ENCODE peak calls at places on chromosomes 2 and 18, in four cellular contexts. L, W, F and E are unnamed samples.

GRCh38 chr2:204251977-204252376 is 293.3 kb upstream of the PARD3B start:
- DNase-seq in L (no peak), W (no peak), F (no peak), E (no peak)

GRCh38 chr2:100427627-100428258 is 10.3 kb upstream of the CHST10 start:
- DNase-seq in L (peak; percentile 24), W (no peak), F (peak; percentile 47), E (no peak)

GRCh38 chr2:207240649-207241048 is 74.9 kb upstream of the KLF7 start:
- DNase-seq in L (no peak), W (no peak), F (no peak), E (no peak)

GRCh38 chr2:161370981-161371380 is 45.1 kb upstream of the TBR1 start:
- DNase-seq in L (no peak), W (no peak), F (no peak), E (no peak)

GRCh38 chr2:45441571-45441970 is 169.5 kb downstream of the SRBD1 start:
- DNase-seq in L (no peak), W (no peak), F (no peak), E (no peak)

GRCh38 chr18:9906407-9906955 is 7.3 kb upstream of the VAPA start:
- DNase-seq in L (no peak), W (no peak), F (no peak), E (no peak)

GRCh38 chr18:68494802-68495560 is 219.9 kb downstream of the TMX3 start:
- DNase-seq in L (no peak), W (no peak), F (no peak), E (no peak)

GRCh38 chr2:235605999-235606715 is 112.3 kb downstream of the AGAP1 start:
- DNase-seq in L (no peak), W (no peak), F (no peak), E (no peak)

GRCh38 chr2:62267687-62268086 is 71.8 kb downstream of the B3GNT2 start:
- DNase-seq in L (no peak), W (no peak), F (no peak), E (no peak)

GRCh38 chr2:178280261-178280852 is 86.0 kb downstream of the OSBPL6 start:
- DNase-seq in L (peak; percentile 53), W (peak; percentile 30), F (peak; percentile 69), E (no peak)

DNA sequence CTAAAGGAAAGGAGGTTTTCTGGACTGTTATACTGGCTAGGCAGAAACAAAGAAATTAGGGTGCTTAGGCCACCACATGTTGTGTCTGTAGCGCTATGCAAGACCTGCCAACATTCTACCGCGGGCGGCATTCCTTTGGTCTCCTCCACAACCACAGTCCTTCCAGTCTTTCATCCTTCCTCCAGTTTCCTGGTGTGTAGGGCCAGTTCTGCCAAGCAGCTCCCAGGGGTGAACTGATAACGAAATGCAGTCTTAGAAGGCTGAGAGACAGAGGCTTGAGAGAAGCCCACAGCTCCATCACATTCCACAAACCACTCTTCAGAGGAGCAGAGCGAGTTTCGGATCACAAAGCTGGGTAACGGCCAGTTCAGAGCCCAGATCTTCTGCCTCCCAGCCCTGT is 19.5 kb upstream of the CXXC1 start:
- DNase-seq in L (no peak), W (no peak), F (no peak), E (no peak)
- TF ChIP-seq CHD4 in L (no peak), W (no peak), F (no peak), E (no peak)

DNA sequence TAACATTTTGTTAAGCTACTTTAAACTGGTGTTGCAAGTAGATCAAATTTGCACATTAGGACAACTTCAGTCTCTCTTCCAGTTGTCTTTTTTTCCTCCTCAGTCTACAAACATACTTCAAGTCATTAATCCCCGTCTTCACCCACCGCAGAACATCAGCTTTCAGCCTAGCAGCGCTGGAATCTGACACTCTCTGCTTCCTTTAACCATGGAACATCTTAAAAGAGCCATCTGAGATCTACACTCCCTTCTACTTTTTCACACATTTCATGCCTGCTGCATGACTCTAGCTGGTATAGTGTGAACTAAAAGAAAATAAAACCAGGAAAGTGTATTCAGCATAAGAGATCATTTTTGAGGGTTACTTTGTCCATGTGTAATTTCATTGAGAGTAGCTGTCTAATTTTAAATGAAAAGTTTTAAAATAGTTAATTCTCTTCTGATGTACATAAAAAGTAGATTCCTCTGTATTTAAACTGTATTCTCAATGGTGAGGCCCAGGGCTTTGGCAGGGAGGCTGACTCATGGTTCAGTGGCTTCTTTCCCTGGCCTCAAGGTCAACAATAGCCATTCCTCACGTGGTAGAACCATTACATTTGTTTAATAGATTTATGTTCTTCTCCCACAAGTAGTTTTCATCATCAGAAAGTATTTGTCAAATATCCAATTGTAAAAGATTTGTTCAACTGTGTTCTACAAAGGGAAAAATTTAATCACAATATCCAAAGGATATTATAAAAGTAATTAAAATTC is 16.5 kb downstream of the SGPP2 start:
- DNase-seq in L (peak; percentile 22), W (no peak), F (no peak), E (no peak)
- TF ChIP-seq CHD4 in L (no peak), W (no peak), F (no peak), E (no peak)

GRCh38 chr2:24400207-24400907 is 40.0 kb upstream of the ITSN2 start:
- DNase-seq in L (no peak), W (no peak), F (no peak), E (no peak)

GRCh38 chr2:24399434-24400206 is 39.3 kb upstream of the ITSN2 start:
- DNase-seq in L (peak; percentile 45), W (no peak), F (no peak), E (no peak)

GRCh38 chr2:24392542-24393059 is 32.3 kb upstream of the ITSN2 start:
- DNase-seq in L (no peak), W (no peak), F (no peak), E (no peak)

DNA sequence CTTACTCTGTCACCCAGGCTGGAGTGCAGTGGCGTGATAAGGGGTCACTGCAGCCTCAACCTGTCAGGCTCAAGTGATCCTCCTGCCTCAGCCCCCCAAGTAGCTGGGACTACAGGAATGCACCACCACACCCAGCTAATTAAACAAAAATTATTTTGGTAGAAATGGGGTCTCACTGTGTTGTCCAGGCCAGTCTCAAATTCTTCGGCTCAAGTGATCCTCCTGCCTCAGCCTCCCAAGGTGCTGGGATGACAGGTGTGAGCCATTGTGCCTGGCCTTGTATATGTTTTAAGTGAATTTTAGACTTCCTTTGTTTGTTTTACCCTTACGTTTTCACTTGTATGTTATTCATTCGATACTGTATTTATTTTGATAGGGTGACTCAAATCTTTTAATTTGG is 34.7 kb upstream of the ITSN2 start:
- DNase-seq in L (no peak), W (no peak), F (no peak), E (no peak)
- TF ChIP-seq CHD4 in L (no peak), W (no peak), F (no peak), E (no peak)

GRCh38 chr2:651961-652373 is 25.2 kb downstream of the TMEM18 start:
- DNase-seq in L (no peak), W (no peak), F (no peak), E (no peak)
- TF ChIP-seq CHD4 in L (no peak), W (no peak), F (no peak), E (no peak)

DNA sequence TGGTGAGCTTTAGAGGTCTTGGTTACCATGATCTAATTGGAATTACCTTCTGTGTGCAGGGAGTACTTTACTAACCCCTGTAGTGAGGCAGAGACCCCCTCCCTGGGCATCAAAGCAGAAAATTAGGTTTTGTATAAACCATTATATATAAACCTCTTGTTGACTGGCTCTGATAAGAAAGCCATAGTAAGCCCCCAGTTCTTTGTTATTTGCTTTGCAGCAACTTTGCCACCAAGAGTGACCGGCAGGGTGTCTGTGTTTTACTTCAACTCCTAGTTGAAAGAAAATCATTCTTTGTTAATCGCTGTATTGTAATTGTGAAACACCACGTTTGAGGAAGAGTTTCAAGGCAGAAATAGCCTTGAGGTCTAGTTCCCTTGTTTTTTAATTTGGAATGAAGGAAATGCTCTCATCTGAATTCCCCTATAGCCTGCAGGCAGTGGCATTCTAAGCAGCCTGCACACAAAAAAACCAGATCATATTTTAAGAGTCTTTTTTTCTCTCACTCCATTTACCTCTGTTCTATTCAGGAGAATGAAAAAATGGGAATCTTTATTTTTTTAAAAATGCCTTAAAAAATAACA is 337.9 kb downstream of the SLC4A3 start:
- DNase-seq in L (no peak), W (no peak), F (no peak), E (no peak)
- TF ChIP-seq CHD4 in L (no peak), W (no peak), F (no peak), E (no peak)